ENCODE peak calls at places on chromosomes 11 and 22, in eight cellular contexts. V is activated CD4-positive, alpha-beta T cell treated with anti-CD3 and anti-CD28 coated beads for 24 hours; X is activated T-cell treated with anti-CD3 and anti-CD28 coated beads for 4 hours; R is pulmonary artery endothelial cell; I is NCI-H187; N is NCI-H1417; C is stimulated activated CD4-positive, alpha-beta T cell treated with anti-CD3 and anti-CD28 coated beads, Interleukin-15, amount 100 ng/mL, for 24 hours; L is NCI-H1092. T is an unnamed sample.

GRCh38 chr22:23245799-23246136 is 65.5 kb downstream of the BCR start:
- DNase-seq in R (no peak), I (no peak), N (no peak), X (no peak), C (no peak), V (no peak), L (no peak), T (no peak)

GRCh38 chr11:57567210-57567511 is 311 bp downstream of the UBE2L6 start:
- DNase-seq in I (no peak), V (peak), X (peak), R (no peak), N (no peak), C (no peak), L (no peak), T (peak)

GRCh38 chr11:111947143-111947542 is 10.0 kb downstream of the DIXDC1 start:
- DNase-seq in V (no peak), R (no peak), I (no peak), N (no peak), L (no peak), C (no peak), X (no peak), T (no peak)

GRCh38 chr22:32561756-32562155 is 87.1 kb downstream of the FBXO7 start:
- DNase-seq in C (no peak), R (no peak), I (no peak), N (no peak), V (no peak), X (no peak), L (no peak), T (no peak)

GRCh38 chr11:109914809-109915653 is 178.2 kb upstream of the ZC3H12C start:
- DNase-seq in V (no peak), R (peak), N (peak), I (no peak), X (no peak), C (no peak), L (no peak), T (peak)

GRCh38 chr22:42962295-42963230 is 52.4 kb downstream of the PACSIN2 start:
- DNase-seq in V (no peak), X (no peak), I (no peak), L (no peak), R (no peak), C (no peak), N (no peak), T (peak)

GRCh38 chr11:63738720-63739360 is 29.7 kb downstream of the ZFTA start:
- DNase-seq in L (peak), R (peak), C (peak), I (peak), X (peak), N (peak), V (peak), T (peak)

GRCh38 chr11:63518548-63518947 is 12.7 kb downstream of the LGALS12 start:
- DNase-seq in N (no peak), L (no peak), R (no peak), V (no peak), X (no peak), C (no peak), I (no peak), T (no peak)

GRCh38 chr11:122743949-122744876 is 88.7 kb downstream of the UBASH3B start:
- DNase-seq in C (peak), R (no peak), V (peak), N (no peak), I (no peak), X (peak), L (no peak), T (no peak)

GRCh38 chr11:35265755-35266454 is 126.9 kb downstream of the CD44 start:
- DNase-seq in X (no peak), N (no peak), L (no peak), V (no peak), R (peak), C (no peak), I (no peak), T (no peak)

GRCh38 chr22:43477966-43478365 is 66.2 kb downstream of the MPPED1 start:
- DNase-seq in N (no peak), X (no peak), I (no peak), V (no peak), R (no peak), C (no peak), L (no peak), T (no peak)

GRCh38 chr22:42939941-42940653 is 74.9 kb downstream of the PACSIN2 start:
- DNase-seq in I (no peak), L (no peak), R (peak), X (no peak), C (no peak), N (peak), V (no peak), T (peak)

GRCh38 chr22:44051961-44052360 is 27.9 kb downstream of the PARVB start:
- DNase-seq in L (no peak), C (no peak), N (no peak), V (no peak), X (no peak), R (no peak), I (no peak), T (no peak)

GRCh38 chr11:28770806-28771205 is 662.6 kb downstream of the METTL15 start:
- DNase-seq in L (no peak), R (no peak), I (no peak), V (no peak), N (no peak), X (no peak), C (no peak), T (peak)

GRCh38 chr22:27100789-27101188 is 443.4 kb downstream of the MIAT start:
- DNase-seq in X (no peak), I (no peak), R (no peak), L (no peak), C (no peak), V (no peak), N (no peak), T (peak)

GRCh38 chr22:24440718-24441405 is 13.5 kb downstream of the ADORA2A start:
- DNase-seq in X (no peak), V (no peak), C (no peak), I (no peak), R (no peak), N (no peak), L (no peak), T (no peak)

GRCh38 chr11:121551463-121551862 is 98.7 kb upstream of the SORL1-AS1 start:
- DNase-seq in L (no peak), X (no peak), N (no peak), I (no peak), C (no peak), V (no peak), R (no peak), T (no peak)

GRCh38 chr11:96001037-96001436 is 77.1 kb upstream of the MTMR2 start:
- DNase-seq in R (no peak), I (no peak), C (no peak), L (no peak), V (no peak), N (no peak), X (no peak), T (no peak)

GRCh38 chr11:128342511-128343133 is 244.7 kb downstream of the ETS1 start:
- DNase-seq in I (no peak), N (peak), L (peak), C (peak), X (no peak), V (peak), R (peak), T (peak)

GRCh38 chr11:9341638-9342137 is 27.3 kb upstream of the TMEM41B start:
- DNase-seq in V (no peak), X (no peak), L (no peak), R (no peak), I (no peak), N (no peak), C (no peak), T (no peak)

GRCh38 chr11:61579398-61580291 is 1.2 kb downstream of the SYT7 start:
- DNase-seq in V (no peak), X (no peak), C (no peak), L (no peak), R (no peak), N (no peak), I (no peak), T (no peak)

GRCh38 chr22:28568099-28568498 is 111.5 kb downstream of the TTC28 start:
- DNase-seq in L (no peak), I (no peak), V (no peak), C (no peak), N (no peak), R (no peak), X (no peak), T (no peak)

GRCh38 chr11:110362916-110363574 is 66.6 kb upstream of the RDX start:
- DNase-seq in I (no peak), X (no peak), N (peak), V (no peak), R (peak), L (peak), C (no peak), T (peak)

GRCh38 chr11:6418958-6419611 is at the start of gene APBB1:
- DNase-seq in C (peak), L (peak), N (peak), R (no peak), V (peak), I (peak), X (peak), T (peak)

GRCh38 chr11:12587333-12587997 is 86.8 kb upstream of the TEAD1 start:
- DNase-seq in V (no peak), I (no peak), L (no peak), R (no peak), N (no peak), X (no peak), C (no peak), T (peak)

GRCh38 chr11:12543596-12544415 is 130.4 kb upstream of the TEAD1 start:
- DNase-seq in C (no peak), L (no peak), N (no peak), R (no peak), V (no peak), I (no peak), X (no peak), T (peak)

GRCh38 chr22:38872831-38873248 is 824 bp upstream of the CBX6 start:
- DNase-seq in C (no peak), N (peak), V (no peak), R (no peak), X (no peak), L (peak), I (peak), T (peak)

GRCh38 chr11:112652786-112653390 is 308.3 kb upstream of the NCAM1 start:
- DNase-seq in X (no peak), N (no peak), R (no peak), L (no peak), I (no peak), C (no peak), V (no peak), T (peak)

GRCh38 chr11:104946907-104947306 is 21.5 kb downstream of the CASP4 start:
- DNase-seq in R (no peak), L (no peak), I (no peak), V (no peak), C (peak), N (peak), X (peak), T (peak)

T was measured in kidney tubule cell.